ENCODE peak calls at places on chromosomes 5 and 9, in five cellular contexts. One of them, this sample, is unnamed.

GRCh38 chr9:129999123-129999510 is 43.9 kb downstream of the FNBP1 start:
- DNase-seq in stimulated activated CD8-positive, alpha-beta memory T cell treated with anti-CD3 and anti-CD28 coated beads, Interleukin-15, amount 100 ng/mL, for 24 hours: no peak
- DNase-seq in epithelial cell of proximal tubule: no peak
- DNase-seq in NAMALWA: no peak
- DNase-seq in activated CD8-positive, alpha-beta memory T cell treated with anti-CD3 and anti-CD28 coated beads for 4 hours: no peak
- DNase-seq in this sample: no peak

GRCh38 chr9:75532651-75533050 is 357.8 kb upstream of the PCSK5 start:
- DNase-seq in stimulated activated CD8-positive, alpha-beta memory T cell treated with anti-CD3 and anti-CD28 coated beads, Interleukin-15, amount 100 ng/mL, for 24 hours: no peak
- DNase-seq in epithelial cell of proximal tubule: no peak
- DNase-seq in NAMALWA: no peak
- DNase-seq in activated CD8-positive, alpha-beta memory T cell treated with anti-CD3 and anti-CD28 coated beads for 4 hours: no peak
- DNase-seq in this sample: no peak

GRCh38 chr5:11672385-11673085 is 231.7 kb downstream of the CTNND2 start:
- DNase-seq in stimulated activated CD8-positive, alpha-beta memory T cell treated with anti-CD3 and anti-CD28 coated beads, Interleukin-15, amount 100 ng/mL, for 24 hours: no peak
- DNase-seq in epithelial cell of proximal tubule: no peak
- DNase-seq in NAMALWA: no peak
- DNase-seq in activated CD8-positive, alpha-beta memory T cell treated with anti-CD3 and anti-CD28 coated beads for 4 hours: no peak
- DNase-seq in this sample: no peak

GRCh38 chr5:142280066-142281011 is 44.5 kb downstream of the SPRY4 start:
- DNase-seq in stimulated activated CD8-positive, alpha-beta memory T cell treated with anti-CD3 and anti-CD28 coated beads, Interleukin-15, amount 100 ng/mL, for 24 hours: no peak
- DNase-seq in epithelial cell of proximal tubule: no peak
- DNase-seq in NAMALWA: no peak
- DNase-seq in activated CD8-positive, alpha-beta memory T cell treated with anti-CD3 and anti-CD28 coated beads for 4 hours: no peak
- DNase-seq in this sample: no peak

GRCh38 chr9:110111868-110112267 is 96.1 kb downstream of the C9orf152 start:
- DNase-seq in stimulated activated CD8-positive, alpha-beta memory T cell treated with anti-CD3 and anti-CD28 coated beads, Interleukin-15, amount 100 ng/mL, for 24 hours: no peak
- DNase-seq in epithelial cell of proximal tubule: no peak
- DNase-seq in NAMALWA: no peak
- DNase-seq in activated CD8-positive, alpha-beta memory T cell treated with anti-CD3 and anti-CD28 coated beads for 4 hours: no peak
- DNase-seq in this sample: no peak

GRCh38 chr9:134130503-134131375 is 5.1 kb upstream of the WDR5 start:
- DNase-seq in stimulated activated CD8-positive, alpha-beta memory T cell treated with anti-CD3 and anti-CD28 coated beads, Interleukin-15, amount 100 ng/mL, for 24 hours: no peak
- DNase-seq in epithelial cell of proximal tubule: no peak
- DNase-seq in NAMALWA: no peak
- DNase-seq in activated CD8-positive, alpha-beta memory T cell treated with anti-CD3 and anti-CD28 coated beads for 4 hours: no peak
- DNase-seq in this sample: no peak

GRCh38 chr9:69157751-69158466 is 16.2 kb upstream of the TJP2 start:
- DNase-seq in stimulated activated CD8-positive, alpha-beta memory T cell treated with anti-CD3 and anti-CD28 coated beads, Interleukin-15, amount 100 ng/mL, for 24 hours: no peak
- DNase-seq in epithelial cell of proximal tubule: no peak
- DNase-seq in NAMALWA: no peak
- DNase-seq in activated CD8-positive, alpha-beta memory T cell treated with anti-CD3 and anti-CD28 coated beads for 4 hours: no peak
- DNase-seq in this sample: no peak

GRCh38 chr5:132729896-132730295 is 7.5 kb downstream of the KIF3A start:
- DNase-seq in stimulated activated CD8-positive, alpha-beta memory T cell treated with anti-CD3 and anti-CD28 coated beads, Interleukin-15, amount 100 ng/mL, for 24 hours: no peak
- DNase-seq in epithelial cell of proximal tubule: no peak
- DNase-seq in NAMALWA: no peak
- DNase-seq in activated CD8-positive, alpha-beta memory T cell treated with anti-CD3 and anti-CD28 coated beads for 4 hours: no peak
- DNase-seq in this sample: no peak

GRCh38 chr5:82815871-82816270 is 261.3 kb downstream of the TMEM167A start:
- DNase-seq in stimulated activated CD8-positive, alpha-beta memory T cell treated with anti-CD3 and anti-CD28 coated beads, Interleukin-15, amount 100 ng/mL, for 24 hours: no peak
- DNase-seq in epithelial cell of proximal tubule: no peak
- DNase-seq in NAMALWA: no peak
- DNase-seq in activated CD8-positive, alpha-beta memory T cell treated with anti-CD3 and anti-CD28 coated beads for 4 hours: no peak
- DNase-seq in this sample: no peak

GRCh38 chr5:173308226-173308625 is 20.0 kb downstream of the STC2 start:
- DNase-seq in stimulated activated CD8-positive, alpha-beta memory T cell treated with anti-CD3 and anti-CD28 coated beads, Interleukin-15, amount 100 ng/mL, for 24 hours: no peak
- DNase-seq in epithelial cell of proximal tubule: no peak
- DNase-seq in NAMALWA: no peak
- DNase-seq in activated CD8-positive, alpha-beta memory T cell treated with anti-CD3 and anti-CD28 coated beads for 4 hours: no peak
- DNase-seq in this sample: no peak

GRCh38 chr9:96587295-96587694 is 32.3 kb downstream of the CDC14B start:
- DNase-seq in stimulated activated CD8-positive, alpha-beta memory T cell treated with anti-CD3 and anti-CD28 coated beads, Interleukin-15, amount 100 ng/mL, for 24 hours: no peak
- DNase-seq in epithelial cell of proximal tubule: no peak
- DNase-seq in NAMALWA: no peak
- DNase-seq in activated CD8-positive, alpha-beta memory T cell treated with anti-CD3 and anti-CD28 coated beads for 4 hours: no peak
- DNase-seq in this sample: no peak

GRCh38 chr9:135032868-135033460 is 54.5 kb upstream of the OLFM1 start:
- DNase-seq in stimulated activated CD8-positive, alpha-beta memory T cell treated with anti-CD3 and anti-CD28 coated beads, Interleukin-15, amount 100 ng/mL, for 24 hours: no peak
- DNase-seq in epithelial cell of proximal tubule: no peak
- DNase-seq in NAMALWA: no peak
- DNase-seq in activated CD8-positive, alpha-beta memory T cell treated with anti-CD3 and anti-CD28 coated beads for 4 hours: no peak
- DNase-seq in this sample: no peak

GRCh38 chr9:83440641-83441040 is 97.6 kb downstream of the FRMD3 start:
- DNase-seq in stimulated activated CD8-positive, alpha-beta memory T cell treated with anti-CD3 and anti-CD28 coated beads, Interleukin-15, amount 100 ng/mL, for 24 hours: no peak
- DNase-seq in epithelial cell of proximal tubule: no peak
- DNase-seq in NAMALWA: no peak
- DNase-seq in activated CD8-positive, alpha-beta memory T cell treated with anti-CD3 and anti-CD28 coated beads for 4 hours: no peak
- DNase-seq in this sample: no peak

GRCh38 chr5:373710-374602 is 52.4 kb downstream of the AHRR start:
- DNase-seq in stimulated activated CD8-positive, alpha-beta memory T cell treated with anti-CD3 and anti-CD28 coated beads, Interleukin-15, amount 100 ng/mL, for 24 hours: peak; percentile 59
- DNase-seq in epithelial cell of proximal tubule: no peak
- DNase-seq in NAMALWA: no peak
- DNase-seq in activated CD8-positive, alpha-beta memory T cell treated with anti-CD3 and anti-CD28 coated beads for 4 hours: peak; percentile 67
- DNase-seq in this sample: peak; percentile 9

GRCh38 chr5:158390556-158390955 is 531.6 kb upstream of the CLINT1 start:
- DNase-seq in stimulated activated CD8-positive, alpha-beta memory T cell treated with anti-CD3 and anti-CD28 coated beads, Interleukin-15, amount 100 ng/mL, for 24 hours: no peak
- DNase-seq in epithelial cell of proximal tubule: no peak
- DNase-seq in NAMALWA: peak; percentile 20
- DNase-seq in activated CD8-positive, alpha-beta memory T cell treated with anti-CD3 and anti-CD28 coated beads for 4 hours: no peak
- DNase-seq in this sample: no peak

GRCh38 chr5:135869151-135869737 is 26.4 kb downstream of the IL9 start:
- DNase-seq in stimulated activated CD8-positive, alpha-beta memory T cell treated with anti-CD3 and anti-CD28 coated beads, Interleukin-15, amount 100 ng/mL, for 24 hours: no peak
- DNase-seq in epithelial cell of proximal tubule: no peak
- DNase-seq in NAMALWA: no peak
- DNase-seq in activated CD8-positive, alpha-beta memory T cell treated with anti-CD3 and anti-CD28 coated beads for 4 hours: no peak
- DNase-seq in this sample: no peak

GRCh38 chr5:124751031-124751430 is 4.6 kb upstream of the ZNF608 start:
- DNase-seq in stimulated activated CD8-positive, alpha-beta memory T cell treated with anti-CD3 and anti-CD28 coated beads, Interleukin-15, amount 100 ng/mL, for 24 hours: no peak
- DNase-seq in epithelial cell of proximal tubule: no peak
- DNase-seq in NAMALWA: no peak
- DNase-seq in activated CD8-positive, alpha-beta memory T cell treated with anti-CD3 and anti-CD28 coated beads for 4 hours: no peak
- DNase-seq in this sample: no peak

GRCh38 chr5:62328772-62329491 is 22.9 kb downstream of the KIF2A start:
- DNase-seq in stimulated activated CD8-positive, alpha-beta memory T cell treated with anti-CD3 and anti-CD28 coated beads, Interleukin-15, amount 100 ng/mL, for 24 hours: no peak
- DNase-seq in epithelial cell of proximal tubule: no peak
- DNase-seq in NAMALWA: peak; percentile 49
- DNase-seq in activated CD8-positive, alpha-beta memory T cell treated with anti-CD3 and anti-CD28 coated beads for 4 hours: no peak
- DNase-seq in this sample: no peak

GRCh38 chr9:108580021-108580439 is 275.8 kb downstream of the ACTL7B start:
- DNase-seq in stimulated activated CD8-positive, alpha-beta memory T cell treated with anti-CD3 and anti-CD28 coated beads, Interleukin-15, amount 100 ng/mL, for 24 hours: no peak
- DNase-seq in epithelial cell of proximal tubule: peak; percentile 48
- DNase-seq in NAMALWA: no peak
- DNase-seq in activated CD8-positive, alpha-beta memory T cell treated with anti-CD3 and anti-CD28 coated beads for 4 hours: no peak
- DNase-seq in this sample: no peak

GRCh38 chr9:4667681-4668080 is 1.4 kb upstream of the SPATA6L start:
- DNase-seq in stimulated activated CD8-positive, alpha-beta memory T cell treated with anti-CD3 and anti-CD28 coated beads, Interleukin-15, amount 100 ng/mL, for 24 hours: no peak
- DNase-seq in epithelial cell of proximal tubule: no peak
- DNase-seq in NAMALWA: no peak
- DNase-seq in activated CD8-positive, alpha-beta memory T cell treated with anti-CD3 and anti-CD28 coated beads for 4 hours: no peak
- DNase-seq in this sample: no peak

GRCh38 chr5:157390179-157390923 is 69.7 kb upstream of the NIPAL4 start:
- DNase-seq in stimulated activated CD8-positive, alpha-beta memory T cell treated with anti-CD3 and anti-CD28 coated beads, Interleukin-15, amount 100 ng/mL, for 24 hours: peak; percentile 11
- DNase-seq in epithelial cell of proximal tubule: peak; percentile 71
- DNase-seq in NAMALWA: peak; percentile 14
- DNase-seq in activated CD8-positive, alpha-beta memory T cell treated with anti-CD3 and anti-CD28 coated beads for 4 hours: peak; percentile 37
- DNase-seq in this sample: no peak

GRCh38 chr9:114894206-114894605 is 36.2 kb downstream of the TNFSF8 start:
- DNase-seq in stimulated activated CD8-positive, alpha-beta memory T cell treated with anti-CD3 and anti-CD28 coated beads, Interleukin-15, amount 100 ng/mL, for 24 hours: no peak
- DNase-seq in epithelial cell of proximal tubule: peak; percentile 60
- DNase-seq in NAMALWA: no peak
- DNase-seq in activated CD8-positive, alpha-beta memory T cell treated with anti-CD3 and anti-CD28 coated beads for 4 hours: no peak
- DNase-seq in this sample: no peak

GRCh38 chr5:138354387-138354786 is 1.9 kb downstream of the KDM3B start:
- DNase-seq in stimulated activated CD8-positive, alpha-beta memory T cell treated with anti-CD3 and anti-CD28 coated beads, Interleukin-15, amount 100 ng/mL, for 24 hours: no peak
- DNase-seq in epithelial cell of proximal tubule: no peak
- DNase-seq in NAMALWA: peak; percentile 26
- DNase-seq in activated CD8-positive, alpha-beta memory T cell treated with anti-CD3 and anti-CD28 coated beads for 4 hours: no peak
- DNase-seq in this sample: no peak

GRCh38 chr5:6634327-6634713 is 1.1 kb downstream of the SRD5A1 start:
- DNase-seq in stimulated activated CD8-positive, alpha-beta memory T cell treated with anti-CD3 and anti-CD28 coated beads, Interleukin-15, amount 100 ng/mL, for 24 hours: no peak
- DNase-seq in epithelial cell of proximal tubule: no peak
- DNase-seq in NAMALWA: peak; percentile 73
- DNase-seq in activated CD8-positive, alpha-beta memory T cell treated with anti-CD3 and anti-CD28 coated beads for 4 hours: no peak
- DNase-seq in this sample: no peak

GRCh38 chr5:94094793-94095441 is 353.5 kb upstream of the POU5F2 start:
- DNase-seq in stimulated activated CD8-positive, alpha-beta memory T cell treated with anti-CD3 and anti-CD28 coated beads, Interleukin-15, amount 100 ng/mL, for 24 hours: no peak
- DNase-seq in epithelial cell of proximal tubule: no peak
- DNase-seq in NAMALWA: no peak
- DNase-seq in activated CD8-positive, alpha-beta memory T cell treated with anti-CD3 and anti-CD28 coated beads for 4 hours: no peak
- DNase-seq in this sample: no peak

GRCh38 chr5:169933127-169933526 is 47.2 kb downstream of the INSYN2B start:
- DNase-seq in stimulated activated CD8-positive, alpha-beta memory T cell treated with anti-CD3 and anti-CD28 coated beads, Interleukin-15, amount 100 ng/mL, for 24 hours: no peak
- DNase-seq in epithelial cell of proximal tubule: no peak
- DNase-seq in NAMALWA: no peak
- DNase-seq in activated CD8-positive, alpha-beta memory T cell treated with anti-CD3 and anti-CD28 coated beads for 4 hours: no peak
- DNase-seq in this sample: no peak

GRCh38 chr9:120708526-120709224 is 5.6 kb downstream of the MEGF9 start:
- DNase-seq in stimulated activated CD8-positive, alpha-beta memory T cell treated with anti-CD3 and anti-CD28 coated beads, Interleukin-15, amount 100 ng/mL, for 24 hours: no peak
- DNase-seq in epithelial cell of proximal tubule: no peak
- DNase-seq in NAMALWA: no peak
- DNase-seq in activated CD8-positive, alpha-beta memory T cell treated with anti-CD3 and anti-CD28 coated beads for 4 hours: no peak
- DNase-seq in this sample: no peak

GRCh38 chr5:321233-321725 is at the start of gene AHRR:
- DNase-seq in stimulated activated CD8-positive, alpha-beta memory T cell treated with anti-CD3 and anti-CD28 coated beads, Interleukin-15, amount 100 ng/mL, for 24 hours: no peak
- DNase-seq in epithelial cell of proximal tubule: no peak
- DNase-seq in NAMALWA: no peak
- DNase-seq in activated CD8-positive, alpha-beta memory T cell treated with anti-CD3 and anti-CD28 coated beads for 4 hours: no peak
- DNase-seq in this sample: no peak

GRCh38 chr9:137457406-137458193 is 1.5 kb downstream of the NSMF start:
- DNase-seq in stimulated activated CD8-positive, alpha-beta memory T cell treated with anti-CD3 and anti-CD28 coated beads, Interleukin-15, amount 100 ng/mL, for 24 hours: no peak
- DNase-seq in epithelial cell of proximal tubule: no peak
- DNase-seq in NAMALWA: no peak
- DNase-seq in activated CD8-positive, alpha-beta memory T cell treated with anti-CD3 and anti-CD28 coated beads for 4 hours: no peak
- DNase-seq in this sample: no peak

GRCh38 chr9:126391713-126392661 is 65.4 kb downstream of the MVB12B start:
- DNase-seq in stimulated activated CD8-positive, alpha-beta memory T cell treated with anti-CD3 and anti-CD28 coated beads, Interleukin-15, amount 100 ng/mL, for 24 hours: no peak
- DNase-seq in epithelial cell of proximal tubule: no peak
- DNase-seq in NAMALWA: no peak
- DNase-seq in activated CD8-positive, alpha-beta memory T cell treated with anti-CD3 and anti-CD28 coated beads for 4 hours: no peak
- DNase-seq in this sample: no peak

GRCh38 chr9:129336130-129336528 is 158.1 kb upstream of the IER5L start:
- DNase-seq in stimulated activated CD8-positive, alpha-beta memory T cell treated with anti-CD3 and anti-CD28 coated beads, Interleukin-15, amount 100 ng/mL, for 24 hours: no peak
- DNase-seq in epithelial cell of proximal tubule: no peak
- DNase-seq in NAMALWA: no peak
- DNase-seq in activated CD8-positive, alpha-beta memory T cell treated with anti-CD3 and anti-CD28 coated beads for 4 hours: no peak
- DNase-seq in this sample: no peak

GRCh38 chr5:79225441-79225840 is 10.5 kb upstream of the JMY start:
- DNase-seq in stimulated activated CD8-positive, alpha-beta memory T cell treated with anti-CD3 and anti-CD28 coated beads, Interleukin-15, amount 100 ng/mL, for 24 hours: no peak
- DNase-seq in epithelial cell of proximal tubule: no peak
- DNase-seq in NAMALWA: no peak
- DNase-seq in activated CD8-positive, alpha-beta memory T cell treated with anti-CD3 and anti-CD28 coated beads for 4 hours: no peak
- DNase-seq in this sample: no peak

GRCh38 chr5:173477320-173478055 is 139.0 kb downstream of the BOD1 start:
- DNase-seq in stimulated activated CD8-positive, alpha-beta memory T cell treated with anti-CD3 and anti-CD28 coated beads, Interleukin-15, amount 100 ng/mL, for 24 hours: no peak
- DNase-seq in epithelial cell of proximal tubule: no peak
- DNase-seq in NAMALWA: no peak
- DNase-seq in activated CD8-positive, alpha-beta memory T cell treated with anti-CD3 and anti-CD28 coated beads for 4 hours: no peak
- DNase-seq in this sample: no peak

GRCh38 chr9:109474170-109474569 is 23.9 kb downstream of the PTPN3 start:
- DNase-seq in stimulated activated CD8-positive, alpha-beta memory T cell treated with anti-CD3 and anti-CD28 coated beads, Interleukin-15, amount 100 ng/mL, for 24 hours: no peak
- DNase-seq in epithelial cell of proximal tubule: no peak
- DNase-seq in NAMALWA: no peak
- DNase-seq in activated CD8-positive, alpha-beta memory T cell treated with anti-CD3 and anti-CD28 coated beads for 4 hours: no peak
- DNase-seq in this sample: no peak

GRCh38 chr9:135887585-135888050 is 19.7 kb downstream of the CAMSAP1 start:
- DNase-seq in stimulated activated CD8-positive, alpha-beta memory T cell treated with anti-CD3 and anti-CD28 coated beads, Interleukin-15, amount 100 ng/mL, for 24 hours: no peak
- DNase-seq in epithelial cell of proximal tubule: no peak
- DNase-seq in NAMALWA: peak; percentile 80
- DNase-seq in activated CD8-positive, alpha-beta memory T cell treated with anti-CD3 and anti-CD28 coated beads for 4 hours: peak; percentile 16
- DNase-seq in this sample: peak; percentile 21

GRCh38 chr9:134299883-134300282 is 26.4 kb upstream of the RXRA start:
- DNase-seq in stimulated activated CD8-positive, alpha-beta memory T cell treated with anti-CD3 and anti-CD28 coated beads, Interleukin-15, amount 100 ng/mL, for 24 hours: no peak
- DNase-seq in epithelial cell of proximal tubule: no peak
- DNase-seq in NAMALWA: no peak
- DNase-seq in activated CD8-positive, alpha-beta memory T cell treated with anti-CD3 and anti-CD28 coated beads for 4 hours: no peak
- DNase-seq in this sample: no peak

GRCh38 chr9:137244486-137245449 is 3.7 kb downstream of the TUBB4B start:
- DNase-seq in stimulated activated CD8-positive, alpha-beta memory T cell treated with anti-CD3 and anti-CD28 coated beads, Interleukin-15, amount 100 ng/mL, for 24 hours: no peak
- DNase-seq in epithelial cell of proximal tubule: no peak
- DNase-seq in NAMALWA: no peak
- DNase-seq in activated CD8-positive, alpha-beta memory T cell treated with anti-CD3 and anti-CD28 coated beads for 4 hours: no peak
- DNase-seq in this sample: no peak

GRCh38 chr5:137737349-137738256 is 1.7 kb upstream of the KLHL3 start:
- DNase-seq in stimulated activated CD8-positive, alpha-beta memory T cell treated with anti-CD3 and anti-CD28 coated beads, Interleukin-15, amount 100 ng/mL, for 24 hours: no peak
- DNase-seq in epithelial cell of proximal tubule: no peak
- DNase-seq in NAMALWA: no peak
- DNase-seq in activated CD8-positive, alpha-beta memory T cell treated with anti-CD3 and anti-CD28 coated beads for 4 hours: no peak
- DNase-seq in this sample: no peak